ENCODE peak calls at places on chromosomes 1 and 21, in six cellular contexts. One of them, this sample, is unnamed.

GRCh38 chr1:153404768-153405167 is 11.6 kb upstream of the S100A7A start:
- DNase-seq in mesendoderm: peak; percentile 54
- DNase-seq in IMR-90: no peak
- DNase-seq in H9: peak; percentile 73
- DNase-seq in neuronal stem cell: no peak
- DNase-seq in mesenchymal stem cell: no peak
- DNase-seq in this sample: peak; percentile 19

GRCh38 chr1:66980745-66981367 is 56.1 kb downstream of the MIER1 start:
- DNase-seq in mesendoderm: no peak
- DNase-seq in IMR-90: peak; percentile 46
- DNase-seq in H9: no peak
- DNase-seq in neuronal stem cell: no peak
- DNase-seq in mesenchymal stem cell: peak; percentile 34
- DNase-seq in this sample: no peak

GRCh38 chr1:203129501-203130231 is 2.1 kb downstream of the ADORA1 start:
- DNase-seq in mesendoderm: no peak
- DNase-seq in IMR-90: no peak
- DNase-seq in H9: peak; percentile 23
- DNase-seq in neuronal stem cell: no peak
- DNase-seq in mesenchymal stem cell: no peak
- DNase-seq in this sample: peak; percentile 34

GRCh38 chr1:160128636-160129035 is 13.1 kb downstream of the ATP1A2 start:
- DNase-seq in mesendoderm: no peak
- DNase-seq in IMR-90: no peak
- DNase-seq in H9: no peak
- DNase-seq in neuronal stem cell: no peak
- DNase-seq in mesenchymal stem cell: no peak
- DNase-seq in this sample: no peak

GRCh38 chr1:150165622-150166612 is 16.2 kb downstream of the PLEKHO1 start:
- DNase-seq in mesendoderm: peak; percentile 78
- DNase-seq in IMR-90: peak; percentile 55
- DNase-seq in H9: peak; percentile 78
- DNase-seq in neuronal stem cell: no peak
- DNase-seq in mesenchymal stem cell: peak; percentile 65
- DNase-seq in this sample: no peak

GRCh38 chr1:236103646-236104218 is 38.6 kb upstream of the GPR137B start:
- DNase-seq in mesendoderm: peak; percentile 52
- DNase-seq in IMR-90: peak; percentile 57
- DNase-seq in H9: peak; percentile 53
- DNase-seq in neuronal stem cell: peak; percentile 65
- DNase-seq in mesenchymal stem cell: peak; percentile 54
- DNase-seq in this sample: no peak

GRCh38 chr1:11129649-11130048 is 30.0 kb upstream of the EXOSC10 start:
- DNase-seq in mesendoderm: no peak
- DNase-seq in IMR-90: no peak
- DNase-seq in H9: no peak
- DNase-seq in neuronal stem cell: no peak
- DNase-seq in mesenchymal stem cell: no peak
- DNase-seq in this sample: no peak

GRCh38 chr21:38095220-38095619 is 161.6 kb upstream of the KCNJ15 start:
- DNase-seq in mesendoderm: no peak
- DNase-seq in IMR-90: no peak
- DNase-seq in H9: no peak
- DNase-seq in neuronal stem cell: no peak
- DNase-seq in mesenchymal stem cell: no peak
- DNase-seq in this sample: no peak

GRCh38 chr1:10438677-10439163 is 8.5 kb downstream of the CENPS start:
- DNase-seq in mesendoderm: no peak
- DNase-seq in IMR-90: peak; percentile 32
- DNase-seq in H9: no peak
- DNase-seq in neuronal stem cell: no peak
- DNase-seq in mesenchymal stem cell: peak; percentile 78
- DNase-seq in this sample: no peak

GRCh38 chr1:209634005-209634737 is 18.1 kb downstream of the LAMB3 start:
- DNase-seq in mesendoderm: no peak
- DNase-seq in IMR-90: peak; percentile 21
- DNase-seq in H9: no peak
- DNase-seq in neuronal stem cell: no peak
- DNase-seq in mesenchymal stem cell: no peak
- DNase-seq in this sample: no peak

GRCh38 chr21:36166705-36167104 is 10.1 kb downstream of the DOP1B start:
- DNase-seq in mesendoderm: peak; percentile 60
- DNase-seq in IMR-90: no peak
- DNase-seq in H9: peak; percentile 26
- DNase-seq in neuronal stem cell: no peak
- DNase-seq in mesenchymal stem cell: no peak
- DNase-seq in this sample: no peak

GRCh38 chr1:109392037-109392787 is 5.5 kb downstream of the SORT1 start:
- DNase-seq in mesendoderm: no peak
- DNase-seq in IMR-90: no peak
- DNase-seq in H9: no peak
- DNase-seq in neuronal stem cell: no peak
- DNase-seq in mesenchymal stem cell: no peak
- DNase-seq in this sample: no peak

GRCh38 chr1:65425697-65426096 is 5.2 kb downstream of the LEPR start:
- DNase-seq in mesendoderm: peak; percentile 87
- DNase-seq in IMR-90: peak; percentile 74
- DNase-seq in H9: peak; percentile 45
- DNase-seq in neuronal stem cell: no peak
- DNase-seq in mesenchymal stem cell: peak; percentile 68
- DNase-seq in this sample: no peak

GRCh38 chr1:85366391-85366790 is 90.0 kb upstream of the BCL10 start:
- DNase-seq in mesendoderm: no peak
- DNase-seq in IMR-90: peak; percentile 93
- DNase-seq in H9: no peak
- DNase-seq in neuronal stem cell: no peak
- DNase-seq in mesenchymal stem cell: peak; percentile 65
- DNase-seq in this sample: no peak

GRCh38 chr1:153938996-153939395 is 7.5 kb downstream of the DENND4B start:
- DNase-seq in mesendoderm: no peak
- DNase-seq in IMR-90: no peak
- DNase-seq in H9: no peak
- DNase-seq in neuronal stem cell: no peak
- DNase-seq in mesenchymal stem cell: no peak
- DNase-seq in this sample: no peak

GRCh38 chr1:112260699-112261098 is 135.3 kb upstream of the CTTNBP2NL start:
- DNase-seq in mesendoderm: no peak
- DNase-seq in IMR-90: no peak
- DNase-seq in H9: no peak
- DNase-seq in neuronal stem cell: no peak
- DNase-seq in mesenchymal stem cell: no peak
- DNase-seq in this sample: no peak

GRCh38 chr1:208253177-208253576 is 9.0 kb upstream of the PLXNA2 start:
- DNase-seq in mesendoderm: no peak
- DNase-seq in IMR-90: no peak
- DNase-seq in H9: no peak
- DNase-seq in neuronal stem cell: no peak
- DNase-seq in mesenchymal stem cell: no peak
- DNase-seq in this sample: no peak

GRCh38 chr1:208252126-208252853 is 8.1 kb upstream of the PLXNA2 start:
- DNase-seq in mesendoderm: peak; percentile 89
- DNase-seq in IMR-90: no peak
- DNase-seq in H9: peak; percentile 42
- DNase-seq in neuronal stem cell: no peak
- DNase-seq in mesenchymal stem cell: peak; percentile 64
- DNase-seq in this sample: peak; percentile 84

GRCh38 chr1:208256091-208256490 is 11.9 kb upstream of the PLXNA2 start:
- DNase-seq in mesendoderm: no peak
- DNase-seq in IMR-90: no peak
- DNase-seq in H9: no peak
- DNase-seq in neuronal stem cell: no peak
- DNase-seq in mesenchymal stem cell: no peak
- DNase-seq in this sample: no peak

GRCh38 chr1:208254862-208255261 is 10.7 kb upstream of the PLXNA2 start:
- DNase-seq in mesendoderm: no peak
- DNase-seq in IMR-90: peak; percentile 52
- DNase-seq in H9: no peak
- DNase-seq in neuronal stem cell: no peak
- DNase-seq in mesenchymal stem cell: peak; percentile 45
- DNase-seq in this sample: no peak

DNA sequence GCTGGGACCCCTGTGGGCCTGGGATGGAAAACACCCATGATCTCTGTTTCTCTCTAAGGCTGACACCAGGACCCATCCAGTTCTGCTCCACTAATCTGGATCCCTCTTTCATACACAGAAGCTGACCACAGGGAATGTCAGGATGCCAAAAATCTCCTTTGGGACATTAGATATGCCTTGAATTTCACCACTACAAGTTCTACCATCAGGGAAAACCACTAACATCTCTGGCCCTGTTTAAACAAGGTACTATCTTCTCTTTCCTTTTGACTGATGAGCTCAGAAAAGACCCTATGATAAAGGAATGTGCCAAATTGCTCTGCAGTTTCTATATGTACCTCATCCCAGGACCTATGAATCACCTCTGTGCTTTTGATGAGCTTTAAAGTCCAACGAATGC is 10.2 kb upstream of the PLXNA2 start:
- DNase-seq in mesendoderm: no peak
- DNase-seq in IMR-90: no peak
- DNase-seq in H9: no peak
- DNase-seq in neuronal stem cell: no peak
- DNase-seq in mesenchymal stem cell: no peak
- DNase-seq in this sample: no peak
- H2BK120ac ChIP-seq in mesendoderm: no peak overlapping the region
- H2BK120ac ChIP-seq in IMR-90: no peak overlapping the region
- H2BK120ac ChIP-seq in H9: no peak overlapping the region
- H2BK120ac ChIP-seq in neuronal stem cell: no peak overlapping the region
- H2BK120ac ChIP-seq in mesenchymal stem cell: no peak overlapping the region
- H2BK120ac ChIP-seq in this sample: no peak overlapping the region

GRCh38 chr1:228968841-228969606 is 233.7 kb downstream of the RHOU start:
- DNase-seq in mesendoderm: no peak
- DNase-seq in IMR-90: no peak
- DNase-seq in H9: no peak
- DNase-seq in neuronal stem cell: peak; percentile 85
- DNase-seq in mesenchymal stem cell: no peak
- DNase-seq in this sample: no peak
- H2BK120ac ChIP-seq in mesendoderm: no peak overlapping the region
- H2BK120ac ChIP-seq in IMR-90: peak overlapping the region; percentile 36
- H2BK120ac ChIP-seq in H9: no peak overlapping the region
- H2BK120ac ChIP-seq in neuronal stem cell: no peak overlapping the region
- H2BK120ac ChIP-seq in mesenchymal stem cell: no peak overlapping the region
- H2BK120ac ChIP-seq in this sample: no peak overlapping the region

GRCh38 chr1:94623560-94624148 is 82.1 kb upstream of the F3 start:
- DNase-seq in mesendoderm: peak; percentile 54
- DNase-seq in IMR-90: no peak
- DNase-seq in H9: no peak
- DNase-seq in neuronal stem cell: no peak
- DNase-seq in mesenchymal stem cell: peak; percentile 70
- DNase-seq in this sample: peak; percentile 55
- H2BK120ac ChIP-seq in mesendoderm: peak overlapping the region; percentile 46
- H2BK120ac ChIP-seq in IMR-90: peak overlapping the region; percentile 96
- H2BK120ac ChIP-seq in H9: no peak overlapping the region
- H2BK120ac ChIP-seq in neuronal stem cell: peak overlapping the region; percentile 27
- H2BK120ac ChIP-seq in mesenchymal stem cell: peak overlapping the region; percentile 93
- H2BK120ac ChIP-seq in this sample: peak overlapping the region; percentile 60

GRCh38 chr1:43367904-43368645 is at the start of gene ELOVL1:
- DNase-seq in mesendoderm: peak; percentile 95
- DNase-seq in IMR-90: peak; percentile 80
- DNase-seq in H9: peak; percentile 93
- DNase-seq in neuronal stem cell: peak; percentile 83
- DNase-seq in mesenchymal stem cell: peak; percentile 91
- DNase-seq in this sample: no peak
- H2BK120ac ChIP-seq in mesendoderm: no peak within 1 kb of the TSS
- H2BK120ac ChIP-seq in IMR-90: peak within 1 kb of the TSS; percentile 77
- H2BK120ac ChIP-seq in H9: no peak within 1 kb of the TSS
- H2BK120ac ChIP-seq in neuronal stem cell: no peak within 1 kb of the TSS
- H2BK120ac ChIP-seq in mesenchymal stem cell: peak within 1 kb of the TSS; percentile 80
- H2BK120ac ChIP-seq in this sample: no peak within 1 kb of the TSS

GRCh38 chr1:240287722-240288121 is 196.0 kb downstream of the FMN2 start:
- DNase-seq in mesendoderm: no peak
- DNase-seq in IMR-90: no peak
- DNase-seq in H9: no peak
- DNase-seq in neuronal stem cell: no peak
- DNase-seq in mesenchymal stem cell: no peak
- DNase-seq in this sample: no peak
- H2BK120ac ChIP-seq in mesendoderm: no peak overlapping the region
- H2BK120ac ChIP-seq in IMR-90: peak overlapping the region; percentile 59
- H2BK120ac ChIP-seq in H9: no peak overlapping the region
- H2BK120ac ChIP-seq in neuronal stem cell: no peak overlapping the region
- H2BK120ac ChIP-seq in mesenchymal stem cell: no peak overlapping the region
- H2BK120ac ChIP-seq in this sample: no peak overlapping the region

DNA sequence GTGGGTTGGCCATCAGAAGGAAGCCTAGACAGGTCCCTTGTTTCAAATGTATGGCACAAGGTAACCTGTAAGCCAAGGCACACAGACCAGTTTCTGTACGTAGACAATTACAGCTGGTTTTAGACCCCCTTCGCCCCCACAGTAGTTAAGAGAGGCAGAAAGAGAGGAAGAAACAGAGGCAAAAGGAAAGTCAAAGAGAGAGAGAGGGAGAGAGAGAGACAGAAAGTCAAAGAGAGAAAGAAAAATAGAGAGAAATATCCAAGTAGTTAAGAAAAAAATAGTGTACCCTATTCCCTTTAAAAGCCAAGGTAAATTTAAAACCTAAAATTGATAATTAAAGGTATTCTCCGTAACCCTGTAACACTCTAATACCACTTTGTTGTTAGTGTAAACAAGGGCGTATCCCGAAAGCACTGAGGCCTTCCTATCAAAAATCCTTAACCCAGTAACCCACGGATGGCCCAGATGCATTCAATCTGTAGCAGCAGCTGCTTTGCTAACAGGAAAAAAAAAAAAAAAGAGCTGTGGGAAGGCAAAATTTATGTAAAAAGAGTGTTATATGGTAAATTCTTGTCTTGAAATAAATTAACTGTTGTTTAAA is 49.4 kb downstream of the ADCY10 start:
- DNase-seq in mesendoderm: no peak
- DNase-seq in IMR-90: no peak
- DNase-seq in H9: no peak
- DNase-seq in neuronal stem cell: no peak
- DNase-seq in mesenchymal stem cell: no peak
- DNase-seq in this sample: no peak
- H2BK120ac ChIP-seq in mesendoderm: peak overlapping the region; percentile 30
- H2BK120ac ChIP-seq in IMR-90: peak overlapping the region; percentile 62
- H2BK120ac ChIP-seq in H9: no peak overlapping the region
- H2BK120ac ChIP-seq in neuronal stem cell: no peak overlapping the region
- H2BK120ac ChIP-seq in mesenchymal stem cell: no peak overlapping the region
- H2BK120ac ChIP-seq in this sample: no peak overlapping the region

DNA sequence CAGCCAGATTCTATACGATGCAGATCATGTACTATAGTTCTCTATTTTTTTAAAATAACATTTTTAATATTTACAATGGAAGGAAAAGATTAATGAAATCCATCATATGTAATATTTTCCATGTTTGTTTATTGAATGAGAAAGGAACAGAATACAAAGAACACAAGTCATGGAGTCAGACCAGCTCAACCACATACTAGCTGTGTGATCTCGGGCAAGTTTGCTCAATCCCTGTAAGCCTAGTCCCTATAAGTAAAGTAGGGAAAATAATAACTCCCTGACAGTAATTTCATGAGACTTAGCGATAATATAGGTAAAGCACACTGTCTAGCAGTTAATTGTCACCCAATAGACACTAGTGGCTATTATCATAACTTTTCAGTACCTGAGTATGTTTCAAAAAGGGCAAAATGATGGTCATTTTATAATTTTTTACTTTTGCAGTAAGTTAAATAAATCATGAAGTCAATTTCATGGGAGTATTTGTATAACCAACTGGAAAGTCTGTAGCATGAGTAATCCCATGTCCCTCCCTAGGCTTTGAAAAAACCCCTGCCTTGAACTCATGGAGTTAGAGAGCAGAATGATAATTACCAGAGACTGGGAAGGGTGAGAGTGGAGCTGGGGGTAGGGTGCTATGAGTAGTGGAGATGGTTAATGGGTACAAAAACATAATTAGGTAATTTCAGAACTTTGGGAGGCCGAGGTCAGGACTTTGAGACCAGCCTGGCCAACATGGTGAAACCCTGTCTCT is 37.0 kb upstream of the EPS15 start:
- DNase-seq in mesendoderm: no peak
- DNase-seq in IMR-90: peak; percentile 59
- DNase-seq in H9: no peak
- DNase-seq in neuronal stem cell: no peak
- DNase-seq in mesenchymal stem cell: no peak
- DNase-seq in this sample: no peak
- H2BK120ac ChIP-seq in mesendoderm: no peak overlapping the region
- H2BK120ac ChIP-seq in IMR-90: no peak overlapping the region
- H2BK120ac ChIP-seq in H9: no peak overlapping the region
- H2BK120ac ChIP-seq in neuronal stem cell: no peak overlapping the region
- H2BK120ac ChIP-seq in mesenchymal stem cell: no peak overlapping the region
- H2BK120ac ChIP-seq in this sample: no peak overlapping the region